ENCODE peak calls at places on chromosomes 11 and 22, in nine cellular contexts. U, T, Z, R, L, Q, O, W and S are unnamed samples.

GRCh38 chr11:120392299-120392698 is 56.1 kb downstream of the ARHGEF12 start:
- DNase-seq in U (no peak), T (no peak), Z (no peak), R (no peak), L (no peak), Q (no peak), O (no peak), W (no peak), S (no peak)

GRCh38 chr11:63613517-63614135 is 607 bp downstream of the PLAAT3 start:
- DNase-seq in U (no peak), T (peak; percentile 38), Z (no peak), R (peak; percentile 35), L (no peak), Q (peak; percentile 82), O (peak; percentile 37), W (peak; percentile 48), S (no peak)

GRCh38 chr11:15692739-15693138 is 578.0 kb downstream of the INSC start:
- DNase-seq in U (no peak), T (no peak), Z (no peak), R (no peak), L (no peak), Q (no peak), O (no peak), W (no peak), S (peak; percentile 42)

GRCh38 chr11:76824083-76824939 is 36.4 kb upstream of the ACER3 start:
- DNase-seq in U (no peak), T (no peak), Z (no peak), R (no peak), L (no peak), Q (no peak), O (no peak), W (no peak), S (no peak)

GRCh38 chr11:96187779-96188624 is 155.0 kb downstream of the MAML2 start:
- DNase-seq in U (no peak), T (no peak), Z (no peak), R (no peak), L (peak; percentile 86), Q (no peak), O (peak; percentile 77), W (no peak), S (no peak)

GRCh38 chr11:19812096-19812495 is 99.5 kb downstream of the NAV2 start:
- DNase-seq in U (no peak), T (no peak), Z (no peak), R (no peak), L (no peak), Q (no peak), O (no peak), W (no peak), S (no peak)

GRCh38 chr11:118156531-118157185 is 4.0 kb upstream of the SCN4B start:
- DNase-seq in U (no peak), T (no peak), Z (no peak), R (peak; percentile 18), L (no peak), Q (no peak), O (no peak), W (no peak), S (no peak)

GRCh38 chr11:17403977-17404759 is 15.7 kb upstream of the KCNJ11 start:
- DNase-seq in U (no peak), T (no peak), Z (no peak), R (no peak), L (no peak), Q (no peak), O (peak; percentile 68), W (no peak), S (no peak)

GRCh38 chr11:116078101-116078561 is 573.9 kb upstream of the CADM1 start:
- DNase-seq in U (no peak), T (no peak), Z (no peak), R (no peak), L (no peak), Q (peak; percentile 30), O (no peak), W (no peak), S (no peak)

GRCh38 chr11:113373306-113373705 is 14.3 kb upstream of the ANKK1 start:
- DNase-seq in U (no peak), T (no peak), Z (no peak), R (no peak), L (peak; percentile 81), Q (no peak), O (no peak), W (no peak), S (no peak)

GRCh38 chr11:13120691-13121090 is 111.6 kb downstream of the RASSF10 start:
- DNase-seq in U (no peak), T (no peak), Z (no peak), R (no peak), L (peak; percentile 73), Q (no peak), O (peak; percentile 39), W (no peak), S (no peak)

GRCh38 chr11:35427158-35427557 is 7.8 kb upstream of the SLC1A2 start:
- DNase-seq in U (no peak), T (no peak), Z (no peak), R (no peak), L (peak; percentile 50), Q (no peak), O (no peak), W (no peak), S (no peak)

GRCh38 chr11:59112494-59112893 is 5.5 kb downstream of the FAM111B start:
- DNase-seq in U (no peak), T (no peak), Z (no peak), R (no peak), L (no peak), Q (no peak), O (no peak), W (no peak), S (no peak)

GRCh38 chr22:36331306-36331911 is 56.4 kb downstream of the MYH9 start:
- DNase-seq in U (no peak), T (peak; percentile 79), Z (peak; percentile 95), R (peak; percentile 78), L (peak; percentile 96), Q (peak; percentile 68), O (peak; percentile 86), W (peak; percentile 78), S (peak; percentile 66)

GRCh38 chr11:57203359-57203758 is 21.6 kb downstream of the LRRC55 start:
- DNase-seq in U (no peak), T (peak; percentile 44), Z (no peak), R (no peak), L (no peak), Q (no peak), O (no peak), W (no peak), S (no peak)

GRCh38 chr11:34585870-34586654 is 34.8 kb upstream of the EHF start:
- DNase-seq in U (no peak), T (no peak), Z (peak; percentile 29), R (peak; percentile 19), L (peak; percentile 49), Q (no peak), O (peak; percentile 90), W (peak; percentile 56), S (no peak)

GRCh38 chr11:492416-493226 is 14.4 kb downstream of the RNH1 start:
- DNase-seq in U (no peak), T (no peak), Z (no peak), R (no peak), L (no peak), Q (no peak), O (no peak), W (no peak), S (no peak)

GRCh38 chr11:87851234-87851633 is 324.0 kb downstream of the RAB38 start:
- DNase-seq in U (no peak), T (no peak), Z (no peak), R (no peak), L (peak; percentile 16), Q (no peak), O (peak; percentile 24), W (no peak), S (no peak)

GRCh38 chr11:131025020-131025419 is 108.7 kb upstream of the SNX19 start:
- DNase-seq in U (no peak), T (no peak), Z (no peak), R (no peak), L (peak; percentile 52), Q (no peak), O (peak; percentile 16), W (no peak), S (no peak)

GRCh38 chr11:29200776-29201574 is 815.9 kb downstream of the KCNA4 start:
- DNase-seq in U (no peak), T (no peak), Z (no peak), R (no peak), L (no peak), Q (no peak), O (no peak), W (no peak), S (no peak)

GRCh38 chr11:2931416-2931746 is 2.2 kb upstream of the PHLDA2 start:
- DNase-seq in U (no peak), T (no peak), Z (no peak), R (no peak), L (no peak), Q (no peak), O (no peak), W (no peak), S (no peak)

GRCh38 chr11:107293677-107294344 is 163.8 kb downstream of the CWF19L2 start:
- DNase-seq in U (no peak), T (no peak), Z (no peak), R (no peak), L (no peak), Q (no peak), O (no peak), W (no peak), S (no peak)

GRCh38 chr22:39534591-39535301 is 2.2 kb upstream of the RPS19BP1 start:
- DNase-seq in U (peak; percentile 76), T (peak; percentile 83), Z (no peak), R (peak; percentile 68), L (peak; percentile 51), Q (peak; percentile 94), O (peak; percentile 48), W (peak; percentile 74), S (peak; percentile 58)

GRCh38 chr11:29282088-29282487 is 734.7 kb downstream of the KCNA4 start:
- DNase-seq in U (no peak), T (no peak), Z (no peak), R (no peak), L (peak; percentile 83), Q (no peak), O (peak; percentile 95), W (no peak), S (no peak)

GRCh38 chr22:17665884-17666283 is 27.3 kb downstream of the BCL2L13 start:
- DNase-seq in U (no peak), T (no peak), Z (peak; percentile 58), R (no peak), L (no peak), Q (no peak), O (no peak), W (no peak), S (no peak)

GRCh38 chr11:3886985-3887384 is 31.5 kb downstream of the STIM1 start:
- DNase-seq in U (no peak), T (no peak), Z (no peak), R (no peak), L (no peak), Q (no peak), O (no peak), W (no peak), S (no peak)

GRCh38 chr22:47043835-47044721 is 281.6 kb downstream of the TBC1D22A start:
- DNase-seq in U (no peak), T (peak; percentile 44), Z (no peak), R (no peak), L (peak; percentile 47), Q (no peak), O (peak; percentile 47), W (no peak), S (no peak)

GRCh38 chr22:43883012-43883661 is 8.7 kb downstream of the PNPLA5 start:
- DNase-seq in U (no peak), T (no peak), Z (peak; percentile 47), R (peak; percentile 23), L (peak; percentile 65), Q (peak; percentile 78), O (peak; percentile 26), W (peak; percentile 29), S (no peak)

GRCh38 chr11:69536406-69536805 is 54.9 kb downstream of the LINC01488 start:
- DNase-seq in U (no peak), T (no peak), Z (no peak), R (no peak), L (no peak), Q (no peak), O (no peak), W (no peak), S (no peak)

GRCh38 chr22:41603873-41604332 is 14.3 kb upstream of the PMM1 start:
- DNase-seq in U (peak; percentile 47), T (no peak), Z (no peak), R (peak; percentile 82), L (no peak), Q (no peak), O (no peak), W (peak; percentile 27), S (no peak)

GRCh38 chr22:20651286-20651685 is 122.6 kb upstream of the SERPIND1 start:
- DNase-seq in U (no peak), T (peak; percentile 16), Z (no peak), R (no peak), L (no peak), Q (peak; percentile 1), O (no peak), W (no peak), S (no peak)